ENCODE peak calls at places on chromosomes 1 and 21, in five cellular contexts. G is NCI-H1092, R is cardiac muscle cell, L is WTC11, B is KBM-7. S is an unnamed sample.

GRCh38 chr21:37921091-37921490 is 4.8 kb upstream of the KCNJ6 start:
- DNase-seq in L (no peak), G (no peak), B (no peak), R (no peak), S (no peak)

GRCh38 chr21:29078884-29079765 is 5.7 kb upstream of the CCT8 start:
- DNase-seq in B (peak; percentile 90), L (no peak), G (no peak), R (no peak), S (no peak)

GRCh38 chr1:43545686-43546387 is 15.2 kb downstream of the PTPRF start:
- DNase-seq in B (no peak), G (no peak), L (peak; percentile 98), R (peak; percentile 92), S (peak; percentile 50)

GRCh38 chr1:151822404-151822803 is 9.2 kb downstream of the RORC start:
- DNase-seq in B (peak; percentile 19), R (no peak), G (no peak), L (no peak), S (no peak)

GRCh38 chr1:6922096-6922931 is 137.1 kb downstream of the CAMTA1 start:
- DNase-seq in L (no peak), R (no peak), G (peak; percentile 87), B (no peak), S (peak; percentile 85)

GRCh38 chr1:33433509-33434362 is 2.8 kb upstream of the PHC2 start:
- DNase-seq in R (no peak), B (peak; percentile 93), L (no peak), G (no peak), S (peak; percentile 22)

GRCh38 chr1:77866296-77866695 is 22.1 kb upstream of the NEXN start:
- DNase-seq in B (no peak), L (no peak), R (no peak), G (no peak), S (no peak)

GRCh38 chr1:147890177-147890790 is 12.3 kb upstream of the GJA8 start:
- DNase-seq in L (peak; percentile 92), R (peak; percentile 88), B (peak; percentile 63), G (peak; percentile 20), S (peak; percentile 69)

GRCh38 chr1:97034651-97035050 is 313.1 kb downstream of the PTBP2 start:
- DNase-seq in R (no peak), G (no peak), L (no peak), B (no peak), S (no peak)

GRCh38 chr1:99737016-99737415 is 29.4 kb downstream of the FRRS1 start:
- DNase-seq in R (peak; percentile 65), L (peak; percentile 20), B (peak; percentile 66), G (no peak), S (peak; percentile 36)

GRCh38 chr1:179303173-179303572 is 9.6 kb downstream of the SOAT1 start:
- DNase-seq in L (no peak), R (no peak), B (no peak), G (no peak), S (no peak)

GRCh38 chr1:45172015-45172414 is 34.4 kb downstream of the ZSWIM5 start:
- DNase-seq in L (no peak), B (no peak), G (no peak), R (no peak), S (no peak)

GRCh38 chr1:53739109-53739681 is at the start of gene GLIS1:
- DNase-seq in G (peak; percentile 36), L (peak; percentile 93), B (peak; percentile 73), R (peak; percentile 94), S (peak; percentile 82)

GRCh38 chr1:90839323-90839722 is 122.2 kb upstream of the BARHL2 start:
- DNase-seq in B (no peak), L (no peak), G (no peak), R (no peak), S (no peak)

GRCh38 chr21:17414766-17415165 is 98.1 kb upstream of the CXADR start:
- DNase-seq in G (no peak), B (no peak), R (no peak), L (no peak), S (no peak)

GRCh38 chr1:181033799-181034391 is at the start of gene MR1:
- DNase-seq in R (peak; percentile 61), G (no peak), B (peak; percentile 97), L (no peak), S (peak; percentile 69)

GRCh38 chr21:21631961-21632360 is 633.8 kb downstream of the NCAM2 start:
- DNase-seq in R (no peak), B (no peak), G (no peak), L (no peak), S (no peak)

GRCh38 chr1:201366696-201367095 is 10.8 kb downstream of the TNNT2 start:
- DNase-seq in L (no peak), G (no peak), B (no peak), R (no peak), S (no peak)

GRCh38 chr1:151968791-151969399 is 24.8 kb downstream of the S100A10 start:
- DNase-seq in B (no peak), L (no peak), G (no peak), R (no peak), S (no peak)

GRCh38 chr1:34532113-34532512 is 222.7 kb upstream of the GJB5 start:
- DNase-seq in L (no peak), R (no peak), G (no peak), B (no peak), S (no peak)

GRCh38 chr1:33347650-33347992 is 26.7 kb upstream of the A3GALT2 start:
- DNase-seq in B (no peak), L (no peak), R (no peak), G (peak; percentile 29), S (no peak)

GRCh38 chr1:91846007-91846620 is 39.8 kb downstream of the TGFBR3 start:
- DNase-seq in R (peak; percentile 83), L (no peak), G (peak; percentile 92), B (peak; percentile 66), S (peak; percentile 86)

GRCh38 chr21:32562426-32562825 is 22.9 kb downstream of the TCP10L start:
- DNase-seq in G (no peak), L (peak; percentile 39), B (peak; percentile 23), R (peak; percentile 59), S (no peak)

GRCh38 chr1:52552505-52553371 is at the start of gene TUT4:
- DNase-seq in G (peak; percentile 64), B (peak; percentile 77), R (peak; percentile 95), L (peak; percentile 89), S (peak; percentile 91)

GRCh38 chr1:221458430-221459156 is 283.3 kb downstream of the DUSP10 start:
- DNase-seq in L (no peak), B (no peak), R (no peak), G (no peak), S (no peak)

GRCh38 chr21:37829043-37829442 is 87.2 kb downstream of the KCNJ6 start:
- DNase-seq in R (no peak), L (no peak), B (no peak), G (no peak), S (no peak)

GRCh38 chr1:78168306-78168705 is 122.5 kb downstream of the GIPC2 start:
- DNase-seq in L (no peak), B (no peak), G (no peak), R (no peak), S (no peak)

GRCh38 chr1:2282556-2283270 is 54.6 kb downstream of the SKI start:
- DNase-seq in B (no peak), L (no peak), G (no peak), R (no peak), S (no peak)

GRCh38 chr1:153506831-153507413 is 28.9 kb downstream of the S100A6 start:
- DNase-seq in R (no peak), L (no peak), B (no peak), G (no peak), S (no peak)

GRCh38 chr1:23283660-23284602 is 60.2 kb downstream of the HNRNPR start:
- DNase-seq in B (no peak), L (no peak), R (no peak), G (no peak), S (no peak)

GRCh38 chr21:31316488-31317169 is 27.4 kb downstream of the TIAM1 start:
- DNase-seq in L (no peak), R (no peak), B (no peak), G (no peak), S (peak; percentile 2)

GRCh38 chr1:84862810-84863251 is 30.2 kb downstream of the LPAR3 start:
- DNase-seq in B (no peak), R (no peak), G (no peak), L (no peak), S (no peak)

GRCh38 chr1:112263464-112263863 is 132.6 kb upstream of the CTTNBP2NL start:
- DNase-seq in G (no peak), L (no peak), R (no peak), B (no peak), S (no peak)

GRCh38 chr1:227035316-227035715 is 95.2 kb downstream of the COQ8A start:
- DNase-seq in L (no peak), R (no peak), G (peak; percentile 11), B (no peak), S (no peak)

GRCh38 chr1:86866665-86867064 is 47.3 kb downstream of the SELENOF start:
- DNase-seq in L (no peak), B (no peak), R (no peak), G (no peak), S (no peak)

GRCh38 chr1:27536767-27537166 is 46.8 kb upstream of the WASF2 start:
- DNase-seq in R (peak; percentile 87), L (peak; percentile 59), G (peak; percentile 84), B (no peak), S (no peak)

GRCh38 chr1:240027059-240027462 is 64.6 kb upstream of the FMN2 start:
- DNase-seq in R (peak; percentile 69), B (peak; percentile 54), L (peak; percentile 52), G (peak; percentile 56), S (peak; percentile 44)

GRCh38 chr1:8374812-8375211 is 56.9 kb downstream of the SLC45A1 start:
- DNase-seq in L (peak; percentile 65), G (no peak), R (no peak), B (peak; percentile 51), S (no peak)

S was measured in NCI-H2227 treated with DMSO at 0.1 percent for 48 hours.